ENCODE peak calls at places on chromosomes 4 and X, in five cellular contexts. N is mesothelial cell of epicardium, D is HT1080, R is stromal cell of bone marrow, U is GM12892. Y is an unnamed sample.

GRCh38 chrX:34629572-34629971 is 27.5 kb downstream of the TMEM47 start:
- DNase-seq in N (no peak), D (no peak), R (peak), U (no peak), Y (no peak)

GRCh38 chrX:153968754-153969124 is 2.9 kb downstream of the HCFC1 start:
- DNase-seq in N (no peak), D (no peak), R (no peak), U (no peak), Y (no peak)

GRCh38 chr4:86961605-86962295 is 26.9 kb downstream of the AFF1 start:
- DNase-seq in N (no peak), D (no peak), R (no peak), U (no peak), Y (no peak)

GRCh38 chr4:127479031-127479622 is 153.6 kb upstream of the INTU start:
- DNase-seq in N (no peak), D (no peak), R (peak), U (no peak), Y (no peak)

GRCh38 chr4:84481879-84482245 is 17.2 kb downstream of the NKX6-1 start:
- DNase-seq in N (no peak), D (no peak), R (no peak), U (no peak), Y (no peak)

GRCh38 chr4:119268466-119268865 is 53.5 kb downstream of the FABP2 start:
- DNase-seq in N (no peak), D (no peak), R (no peak), U (no peak), Y (no peak)

GRCh38 chr4:53168237-53168636 is 197.6 kb downstream of the SCFD2 start:
- DNase-seq in N (no peak), D (no peak), R (no peak), U (no peak), Y (no peak)

GRCh38 chr4:185210102-185210981 is 944 bp downstream of the SNX25 start:
- DNase-seq in N (no peak), D (peak), R (no peak), U (no peak), Y (peak)

GRCh38 chrX:84186603-84187358 is 1.2 kb downstream of the RPS6KA6 start:
- DNase-seq in N (no peak), D (no peak), R (no peak), U (no peak), Y (no peak)

GRCh38 chr4:41537267-41537890 is 578 bp upstream of the LIMCH1 start:
- DNase-seq in N (no peak), D (no peak), R (no peak), U (no peak), Y (no peak)

GRCh38 chr4:80321776-80322175 is 13.8 kb upstream of the CFAP299 start:
- DNase-seq in N (no peak), D (no peak), R (no peak), U (no peak), Y (no peak)

GRCh38 chr4:120544838-120545237 is 377.7 kb downstream of the PRDM5 start:
- DNase-seq in N (no peak), D (peak), R (no peak), U (no peak), Y (no peak)

GRCh38 chrX:9349572-9350259 is 115.1 kb upstream of the TBL1X start:
- DNase-seq in N (no peak), D (peak), R (no peak), U (no peak), Y (no peak)

GRCh38 chrX:136847874-136848273 is 32.7 kb downstream of the RBMX start:
- DNase-seq in N (no peak), D (no peak), R (no peak), U (no peak), Y (no peak)

GRCh38 chr4:173360587-173361221 is 10.1 kb upstream of the SAP30 start:
- DNase-seq in N (no peak), D (peak), R (no peak), U (no peak), Y (no peak)

GRCh38 chr4:138451264-138451663 is 209.1 kb upstream of the SLC7A11 start:
- DNase-seq in N (no peak), D (no peak), R (no peak), U (no peak), Y (no peak)

GRCh38 chrX:23103546-23103945 is 103.8 kb downstream of the DDX53 start:
- DNase-seq in N (no peak), D (no peak), R (no peak), U (no peak), Y (no peak)

GRCh38 chrX:87664381-87664780 is 146.8 kb downstream of the KLHL4 start:
- DNase-seq in N (no peak), D (no peak), R (no peak), U (no peak), Y (no peak)

GRCh38 chr4:37510626-37511025 is 175.6 kb downstream of the RELL1 start:
- DNase-seq in N (no peak), D (no peak), R (no peak), U (no peak), Y (no peak)

GRCh38 chrX:56745019-56745418 is 16.0 kb downstream of the NBDY start:
- DNase-seq in N (no peak), D (peak), R (peak), U (no peak), Y (no peak)

GRCh38 chrX:149003863-149004660 is 501.0 kb downstream of the IDS start:
- DNase-seq in N (no peak), D (peak), R (no peak), U (no peak), Y (no peak)

GRCh38 chrX:124018031-124018430 is 56.5 kb downstream of the STAG2 start:
- DNase-seq in N (no peak), D (no peak), R (no peak), U (no peak), Y (no peak)

GRCh38 chrX:9312922-9313867 is 151.7 kb upstream of the TBL1X start:
- DNase-seq in N (no peak), D (peak), R (no peak), U (peak), Y (peak)

GRCh38 chr4:7547368-7548040 is 112.8 kb upstream of the PSAPL1 start:
- DNase-seq in N (no peak), D (no peak), R (no peak), U (no peak), Y (no peak)

GRCh38 chr4:54961357-54961975 is 163.9 kb downstream of the KDR start:
- DNase-seq in N (no peak), D (peak), R (peak), U (no peak), Y (no peak)

GRCh38 chrX:45788941-45789348 is 588.3 kb upstream of the DIPK2B start:
- DNase-seq in N (no peak), D (peak), R (no peak), U (no peak), Y (peak)

GRCh38 chr4:137226900-137227299 is 305.4 kb downstream of the PCDH18 start:
- DNase-seq in N (no peak), D (peak), R (no peak), U (no peak), Y (no peak)

GRCh38 chrX:148269513-148269912 is 230.9 kb upstream of the AFF2 start:
- DNase-seq in N (no peak), D (no peak), R (no peak), U (no peak), Y (no peak)

GRCh38 chr4:90842960-90843359 is 715.8 kb downstream of the CCSER1 start:
- DNase-seq in N (no peak), D (no peak), R (no peak), U (no peak), Y (no peak)

GRCh38 chr4:15956179-15956850 is 6.7 kb downstream of the FGFBP2 start:
- DNase-seq in N (no peak), D (peak), R (peak), U (peak), Y (peak)

Y was measured in left cardiac atrium.